ENCODE peak calls at places on chromosomes 7 and 10, in ten cellular contexts. O, M, H, I, G, T, C, A, J and K are unnamed samples.

GRCh38 chr7:19404912-19405329 is 259.7 kb upstream of the FERD3L start:
- DNase-seq in H (no peak), T (no peak), M (no peak), A (peak; percentile 95), C (peak; percentile 89), J (peak; percentile 71), G (peak; percentile 95), O (no peak), I (no peak), K (no peak)

GRCh38 chr10:86306628-86307278 is 59.8 kb downstream of the GRID1 start:
- DNase-seq in J (peak; percentile 19), H (no peak), C (no peak), M (no peak), O (no peak), T (peak; percentile 28), G (peak; percentile 19), A (no peak), I (no peak), K (no peak)

GRCh38 chr7:2811476-2812118 is 32.5 kb downstream of the GNA12 start:
- DNase-seq in I (no peak), O (no peak), A (no peak), G (peak; percentile 75), J (no peak), M (no peak), H (no peak), C (no peak), T (peak; percentile 49), K (no peak)

GRCh38 chr10:130659528-130659927 is 523.3 kb downstream of the GLRX3 start:
- DNase-seq in J (no peak), H (no peak), T (peak; percentile 66), C (no peak), M (no peak), G (no peak), O (no peak), A (no peak), I (no peak), K (no peak)

GRCh38 chr10:3869036-3869435 is 84.0 kb upstream of the KLF6 start:
- DNase-seq in O (no peak), M (peak; percentile 36), J (no peak), C (no peak), I (no peak), H (no peak), T (no peak), A (no peak), G (no peak), K (peak; percentile 41)

GRCh38 chr10:125001313-125002043 is 59.6 kb downstream of the ZRANB1 start:
- DNase-seq in J (no peak), A (no peak), C (no peak), M (no peak), I (no peak), O (no peak), T (peak; percentile 85), H (no peak), G (no peak), K (peak; percentile 5)

GRCh38 chr7:73830872-73831655 is at the start of gene CLDN4:
- DNase-seq in C (no peak), I (no peak), M (no peak), A (no peak), T (peak; percentile 91), J (no peak), H (no peak), O (peak; percentile 97), G (no peak), K (peak; percentile 94)

GRCh38 chr7:130273863-130274262 is 7.2 kb downstream of the CPA2 start:
- DNase-seq in O (no peak), J (no peak), A (no peak), H (no peak), I (no peak), C (no peak), T (no peak), M (no peak), G (peak; percentile 88), K (no peak)

GRCh38 chr7:20535541-20535940 is 79.9 kb upstream of the ABCB5 start:
- DNase-seq in G (no peak), H (no peak), C (no peak), O (no peak), J (no peak), M (no peak), A (no peak), I (no peak), T (no peak), K (no peak)

GRCh38 chr7:36977878-36978277 is 253.6 kb upstream of the AOAH start:
- DNase-seq in C (no peak), M (no peak), O (no peak), T (no peak), G (no peak), H (no peak), I (no peak), J (no peak), A (no peak), K (no peak)

GRCh38 chr10:119251315-119251708 is 43.9 kb downstream of the GRK5 start:
- DNase-seq in I (no peak), M (no peak), H (no peak), T (no peak), G (peak; percentile 89), O (no peak), J (no peak), C (no peak), A (peak; percentile 55), K (no peak)

GRCh38 chr7:128032605-128033235 is 1.5 kb upstream of the LRRC4 start:
- DNase-seq in J (no peak), I (no peak), H (no peak), C (no peak), O (no peak), M (no peak), G (peak; percentile 18), A (no peak), T (no peak), K (no peak)

GRCh38 chr10:61452229-61452651 is 941 bp downstream of the TMEM26 start:
- DNase-seq in G (no peak), I (no peak), T (no peak), C (no peak), M (no peak), A (no peak), O (peak; percentile 29), H (no peak), J (no peak), K (no peak)

GRCh38 chr7:101832205-101832631 is 14.8 kb downstream of the CUX1 start:
- DNase-seq in H (no peak), J (no peak), T (peak; percentile 68), O (no peak), G (no peak), M (no peak), C (no peak), I (no peak), A (no peak), K (no peak)

GRCh38 chr7:141668853-141669252 is 33.1 kb downstream of the DENND11 start:
- DNase-seq in H (no peak), A (no peak), M (no peak), O (no peak), G (no peak), C (no peak), J (no peak), I (no peak), T (no peak), K (no peak)

GRCh38 chr7:124532166-124532565 is 233.4 kb downstream of the GPR37 start:
- DNase-seq in A (no peak), G (no peak), O (no peak), H (no peak), C (no peak), T (no peak), J (peak; percentile 5), I (no peak), M (no peak), K (no peak)

GRCh38 chr7:157302314-157302711 is 34.5 kb upstream of the DNAJB6 start:
- DNase-seq in T (peak; percentile 91), J (peak; percentile 31), G (no peak), I (peak; percentile 85), A (peak; percentile 16), O (peak; percentile 65), M (peak; percentile 92), C (no peak), H (peak; percentile 73), K (peak; percentile 67)

GRCh38 chr10:1194161-1194560 is 138.0 kb downstream of the WDR37 start:
- DNase-seq in H (no peak), I (no peak), M (no peak), O (no peak), A (no peak), T (no peak), J (no peak), C (no peak), G (no peak), K (no peak)

GRCh38 chr7:96547371-96547811 is 162.3 kb downstream of the SEM1 start:
- DNase-seq in H (no peak), T (no peak), I (no peak), O (no peak), C (no peak), G (no peak), M (no peak), A (no peak), J (no peak), K (no peak)

GRCh38 chr10:35526775-35527174 is 78.4 kb upstream of the GJD4 start:
- DNase-seq in J (no peak), C (no peak), H (no peak), A (no peak), M (no peak), O (no peak), I (no peak), T (no peak), G (no peak), K (no peak)

GRCh38 chr10:4945706-4946348 is 17.4 kb upstream of the AKR1C1 start:
- DNase-seq in T (no peak), J (no peak), M (no peak), H (no peak), C (no peak), I (no peak), A (no peak), O (no peak), G (no peak), K (no peak)

GRCh38 chr7:22992874-22993840 is 20.8 kb downstream of the HYCC1 start:
- DNase-seq in H (no peak), J (no peak), C (no peak), M (peak; percentile 19), G (no peak), I (no peak), A (no peak), T (no peak), O (no peak), K (no peak)

GRCh38 chr7:129799350-129799955 is 153.3 kb downstream of the UBE2H start:
- DNase-seq in G (no peak), M (no peak), J (no peak), T (no peak), O (no peak), I (no peak), A (no peak), C (no peak), H (no peak), K (no peak)

GRCh38 chr7:78770422-78771410 is 682.8 kb downstream of the MAGI2 start:
- DNase-seq in O (no peak), T (no peak), H (no peak), J (no peak), M (no peak), G (no peak), C (peak; percentile 9), A (peak; percentile 1), I (no peak), K (no peak)

GRCh38 chr7:131829911-131830310 is 273.5 kb upstream of the PODXL start:
- DNase-seq in C (no peak), A (no peak), M (no peak), O (no peak), I (no peak), T (no peak), H (no peak), G (no peak), J (no peak), K (no peak)

GRCh38 chr7:86914468-86915054 is 144.9 kb downstream of the ELAPOR2 start:
- DNase-seq in T (no peak), I (no peak), H (no peak), M (no peak), G (peak; percentile 46), J (no peak), A (no peak), O (no peak), C (no peak), K (no peak)